ENCODE peak calls at places on chromosomes 2 and 18, in four cellular contexts. D is fibroblast of villous mesenchyme, J is fibroblast of lung, S is psoas muscle. C is an unnamed sample.

GRCh38 chr2:109348190-109348589 is 219.2 kb downstream of the SH3RF3 start:
- DNase-seq in S (no peak), J (no peak), D (no peak), C (no peak)

GRCh38 chr2:158366342-158366741 is 90.2 kb downstream of the CCDC148 start:
- DNase-seq in J (no peak), S (no peak), D (no peak), C (no peak)

GRCh38 chr2:79383681-79384080 is 129.2 kb upstream of the CTNNA2 start:
- DNase-seq in J (no peak), S (no peak), D (no peak), C (no peak)

GRCh38 chr2:15615310-15615920 is 23.7 kb downstream of the DDX1 start:
- DNase-seq in S (no peak), D (no peak), J (no peak), C (no peak)

GRCh38 chr2:133324150-133324561 is 244.1 kb downstream of the NCKAP5 start:
- DNase-seq in D (peak), S (no peak), J (peak), C (no peak)

GRCh38 chr18:28792404-28793103 is 615.6 kb upstream of the CDH2 start:
- DNase-seq in S (no peak), D (no peak), J (no peak), C (no peak)

GRCh38 chr2:209974566-209974965 is 27.9 kb upstream of the RPE start:
- DNase-seq in J (no peak), S (no peak), D (no peak), C (no peak)

GRCh38 chr2:77818186-77818585 is 296.0 kb upstream of the LRRTM4 start:
- DNase-seq in D (no peak), J (no peak), S (no peak), C (no peak)

GRCh38 chr2:52558265-52558664 is 1209.3 kb upstream of the CHAC2 start:
- DNase-seq in D (no peak), J (no peak), S (no peak), C (no peak)

GRCh38 chr2:32357545-32358482 is 991 bp downstream of the BIRC6 start:
- DNase-seq in S (no peak), D (peak), J (peak), C (no peak)

GRCh38 chr2:229901819-229902218 is 20.0 kb downstream of the TRIP12 start:
- DNase-seq in J (peak), D (peak), S (no peak), C (no peak)

GRCh38 chr2:241878007-241878970 is 8.8 kb downstream of the RTP5 start:
- DNase-seq in J (peak), S (peak), D (peak), C (peak)

GRCh38 chr2:43269074-43269572 is 42.7 kb upstream of the ZFP36L2 start:
- DNase-seq in S (peak), D (peak), J (peak), C (no peak)

GRCh38 chr18:7174359-7175107 is 56.4 kb upstream of the LRRC30 start:
- DNase-seq in S (peak), J (no peak), D (peak), C (no peak)

GRCh38 chr2:70360661-70361316 is 58.9 kb upstream of the FAM136A start:
- DNase-seq in S (no peak), D (no peak), J (no peak), C (no peak)

GRCh38 chr2:70647873-70648481 is 94.4 kb upstream of the TGFA start:
- DNase-seq in J (peak), D (peak), S (peak), C (peak)

GRCh38 chr2:241235859-241236593 is 47.5 kb downstream of the ANO7 start:
- DNase-seq in S (no peak), D (no peak), J (no peak), C (no peak)

GRCh38 chr2:40209728-40210127 is 242.2 kb downstream of the SLC8A1 start:
- DNase-seq in S (no peak), J (no peak), D (no peak), C (no peak)
- H3K4me3 ChIP-seq in S (no peak), J (no peak), D (no peak), C (no peak)

GRCh38 chr2:86441789-86442641 is 844 bp downstream of the KDM3A start:
- DNase-seq in D (peak), S (peak), J (peak), C (peak)

GRCh38 chr2:86442642-86443005 is 1.5 kb downstream of the KDM3A start:
- DNase-seq in D (peak), S (peak), J (peak), C (peak)

GRCh38 chr2:86441392-86441788 is 219 bp downstream of the KDM3A start:
- DNase-seq in D (no peak), J (no peak), S (no peak), C (no peak)

GRCh38 chr2:86445436-86445835 is 4.3 kb downstream of the KDM3A start:
- DNase-seq in J (no peak), S (no peak), D (no peak), C (no peak)

GRCh38 chr2:86443601-86444000 is 2.4 kb downstream of the KDM3A start:
- DNase-seq in D (no peak), J (no peak), S (no peak), C (no peak)
- H3K4me3 ChIP-seq in D (no peak), J (no peak), S (peak), C (no peak)

GRCh38 chr2:36369711-36370110 is 14.1 kb downstream of the CRIM1 start:
- DNase-seq in J (no peak), D (no peak), S (no peak), C (no peak)

GRCh38 chr2:36369163-36369562 is 13.6 kb downstream of the CRIM1 start:
- DNase-seq in D (no peak), J (no peak), S (no peak), C (no peak)

GRCh38 chr2:36367497-36368353 is 12.1 kb downstream of the CRIM1 start:
- DNase-seq in D (no peak), J (no peak), S (no peak), C (no peak)

GRCh38 chr2:36368438-36368837 is 12.9 kb downstream of the CRIM1 start:
- DNase-seq in S (no peak), J (no peak), D (no peak), C (no peak)

DNA sequence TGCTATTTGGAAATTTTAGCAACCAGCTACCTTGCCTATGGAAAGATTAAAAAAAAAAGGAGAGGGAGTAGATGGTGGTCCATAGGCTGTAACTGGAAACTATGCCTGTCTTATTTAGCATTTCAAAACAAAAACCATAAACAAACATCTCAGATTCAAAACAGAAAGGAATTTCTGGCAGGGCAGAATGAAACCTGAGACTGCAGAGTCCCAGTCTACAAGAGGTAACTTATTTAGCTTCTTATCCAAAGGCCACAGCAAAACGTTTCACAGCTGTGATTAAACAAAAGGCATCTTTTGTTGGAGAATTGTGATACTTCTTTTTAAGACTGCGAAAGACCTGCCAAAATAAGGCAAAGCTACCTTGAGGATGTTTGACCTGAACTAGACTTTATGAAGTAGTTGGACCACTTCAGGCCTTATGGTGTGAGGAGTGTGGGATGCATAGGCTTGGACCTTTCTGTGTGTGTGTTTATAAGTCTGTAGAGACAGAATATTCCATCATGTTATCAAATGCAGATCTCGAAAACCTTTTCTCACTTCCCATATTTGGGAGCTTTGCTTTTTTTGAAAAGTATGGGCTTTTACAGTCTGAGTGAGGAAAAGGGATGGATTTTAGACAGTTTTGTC is 11.0 kb downstream of the CRIM1 start:
- DNase-seq in D (peak), S (no peak), J (peak), C (no peak)
- H3K4me3 ChIP-seq in D (no peak), S (peak), J (no peak), C (no peak)

DNA sequence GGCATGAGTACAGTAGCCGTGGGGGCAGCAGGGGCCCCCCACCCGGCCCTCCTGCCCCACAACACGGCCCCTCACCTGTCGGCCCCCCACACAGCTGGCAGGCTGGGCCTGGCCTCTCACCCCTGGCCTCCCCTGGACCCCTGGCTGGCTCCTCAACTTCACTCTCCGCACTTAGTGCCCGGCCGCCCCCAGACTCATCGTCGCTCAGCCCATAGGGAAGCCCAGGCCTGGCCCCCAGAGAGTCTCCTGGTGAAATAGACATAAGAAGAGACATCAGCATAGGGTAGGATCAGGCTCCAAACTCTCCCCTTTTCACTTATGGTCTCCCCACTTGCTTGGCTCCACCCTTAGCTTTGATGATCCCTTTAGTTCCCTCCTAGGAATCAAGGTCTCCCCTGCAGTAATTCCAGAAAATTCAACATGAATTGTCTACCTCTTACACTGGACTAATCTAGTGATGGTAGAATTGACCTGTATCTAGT is 1.7 kb downstream of the ZNF513 start:
- DNase-seq in D (no peak), S (no peak), J (no peak), C (no peak)
- H3K4me3 ChIP-seq in D (no peak), S (no peak), J (no peak), C (no peak)

GRCh38 chr2:197269815-197270214 is 40.8 kb downstream of the ANKRD44 start:
- DNase-seq in J (no peak), S (no peak), D (no peak), C (no peak)
- H3K4me3 ChIP-seq in J (no peak), S (no peak), D (no peak), C (no peak)

GRCh38 chr2:25251461-25252273 is 83.3 kb upstream of the POMC start:
- DNase-seq in D (peak), J (no peak), S (peak), C (peak)

GRCh38 chr2:25251032-25251460 is 82.7 kb upstream of the POMC start:
- DNase-seq in D (no peak), J (no peak), S (no peak), C (no peak)

GRCh38 chr2:25252291-25253152 is 84.1 kb upstream of the POMC start:
- DNase-seq in J (peak), S (peak), D (peak), C (peak)

GRCh38 chr2:25254961-25255360 is 86.6 kb upstream of the POMC start:
- DNase-seq in D (no peak), J (no peak), S (no peak), C (no peak)

DNA sequence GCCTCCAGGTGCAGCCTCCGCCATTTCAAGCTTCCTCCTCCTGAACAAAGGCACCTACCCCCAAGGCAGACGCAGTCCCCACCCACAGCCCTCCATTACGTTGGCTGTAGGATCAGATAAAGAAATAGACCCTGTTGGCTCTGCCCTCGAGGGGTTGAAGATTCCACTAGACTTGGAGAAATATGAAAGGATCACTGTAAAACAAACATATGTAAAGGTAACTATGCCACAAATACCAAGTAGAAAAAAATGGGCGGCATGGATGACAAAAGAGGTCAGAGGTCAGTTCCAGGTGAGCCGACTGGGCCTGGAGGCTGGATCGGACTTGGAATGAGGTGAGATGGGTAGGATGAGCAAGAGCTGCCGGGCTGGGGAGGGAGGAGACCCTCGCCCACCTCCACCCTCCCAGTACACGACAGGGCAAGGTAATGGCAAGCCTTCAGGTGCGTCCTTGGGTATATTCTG is 84.8 kb upstream of the POMC start:
- DNase-seq in D (no peak), S (no peak), J (no peak), C (no peak)
- H3K4me3 ChIP-seq in D (peak), S (peak), J (no peak), C (peak)

DNA sequence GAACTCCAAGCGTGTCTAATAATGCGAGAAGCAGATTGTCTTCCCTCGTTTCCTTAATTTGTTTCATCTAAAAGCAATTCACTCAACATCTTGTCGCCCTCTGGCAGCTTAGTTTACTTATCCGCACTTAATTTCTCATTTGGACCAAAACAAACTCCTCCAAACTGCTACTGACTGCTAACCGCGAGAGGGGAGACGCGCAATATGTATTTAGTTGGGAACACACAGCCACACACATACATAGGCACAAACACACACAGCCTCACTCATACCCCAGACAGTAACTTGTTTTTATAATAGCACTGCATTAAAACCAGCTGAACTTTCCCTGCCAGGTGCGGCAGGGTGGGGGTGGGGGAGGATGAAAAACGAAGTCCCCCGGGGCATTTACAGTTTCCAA is 2.6 kb downstream of the ERBB4 start:
- DNase-seq in S (no peak), J (no peak), D (no peak), C (no peak)
- H3K4me3 ChIP-seq in S (peak), J (no peak), D (no peak), C (no peak)

DNA sequence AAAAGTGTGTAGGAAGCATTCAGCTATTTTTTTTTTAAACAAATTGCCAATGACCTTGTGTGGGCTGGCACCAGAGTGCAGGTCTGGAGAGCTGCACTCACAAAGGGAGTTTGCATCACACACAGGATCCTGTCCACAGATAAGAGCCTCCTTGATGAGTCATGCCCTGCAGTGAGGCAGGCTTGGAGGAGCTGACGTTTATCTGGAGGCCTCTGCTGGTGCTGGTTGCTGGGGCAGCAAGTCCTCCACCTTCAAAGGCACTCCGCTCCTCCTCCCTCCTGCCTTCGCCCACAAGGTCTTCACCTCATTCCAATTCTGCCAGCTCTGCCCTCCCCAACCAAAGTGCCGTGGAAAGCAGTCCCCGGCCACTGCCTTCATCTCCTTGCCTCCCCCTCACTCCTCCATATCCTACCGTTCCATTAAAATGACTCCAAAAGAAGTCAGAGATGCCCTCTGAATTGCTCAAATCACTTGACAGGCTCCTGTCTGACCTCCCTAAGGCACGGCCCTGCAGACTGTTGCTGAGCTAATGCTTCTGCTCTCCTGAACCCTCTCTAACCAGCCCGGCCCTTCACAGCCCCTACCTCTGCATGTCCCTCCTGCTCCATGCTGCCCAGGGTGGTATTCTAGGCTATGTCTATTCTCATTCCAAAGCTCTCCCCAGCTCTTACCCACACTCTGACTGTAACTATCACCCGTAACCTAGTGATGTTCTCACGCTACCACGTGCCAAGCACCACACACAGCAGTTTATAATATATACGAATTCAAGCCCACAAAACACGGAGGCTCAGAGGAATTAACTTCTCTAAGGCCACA is 30.9 kb downstream of the LONRF2 start:
- DNase-seq in J (peak), S (peak), D (peak), C (peak)
- H3K4me3 ChIP-seq in J (no peak), S (no peak), D (no peak), C (no peak)

GRCh38 chr2:148876589-148877402 is 1.8 kb downstream of the KIF5C start:
- DNase-seq in J (no peak), S (no peak), D (no peak), C (no peak)
- H3K4me3 ChIP-seq in J (no peak), S (peak), D (no peak), C (no peak)